ENCODE peak calls at places on chromosome 10, in seven cellular contexts. One of them, this sample, is unnamed.

GRCh38 chr10:12077580-12078180 is 8.9 kb downstream of the DHTKD1 start:
- DNase-seq in mammary epithelial cell: no peak
- DNase-seq in fibroblast of mammary gland: no peak
- DNase-seq in astrocyte: no peak
- DNase-seq in choroid plexus epithelial cell: no peak
- DNase-seq in suprapubic skin: no peak
- DNase-seq in astrocyte of the spinal cord: no peak
- DNase-seq in this sample: no peak

GRCh38 chr10:48258083-48258482 is 16.4 kb downstream of the FRMPD2 start:
- DNase-seq in mammary epithelial cell: no peak
- DNase-seq in fibroblast of mammary gland: no peak
- DNase-seq in astrocyte: no peak
- DNase-seq in choroid plexus epithelial cell: no peak
- DNase-seq in suprapubic skin: no peak
- DNase-seq in astrocyte of the spinal cord: no peak
- DNase-seq in this sample: no peak

GRCh38 chr10:79356104-79356503 is 8.8 kb downstream of the PPIF start:
- DNase-seq in mammary epithelial cell: no peak
- DNase-seq in fibroblast of mammary gland: no peak
- DNase-seq in astrocyte: no peak
- DNase-seq in choroid plexus epithelial cell: no peak
- DNase-seq in suprapubic skin: peak
- DNase-seq in astrocyte of the spinal cord: no peak
- DNase-seq in this sample: no peak

GRCh38 chr10:117860823-117861222 is 185.9 kb downstream of the RAB11FIP2 start:
- DNase-seq in mammary epithelial cell: no peak
- DNase-seq in fibroblast of mammary gland: peak
- DNase-seq in astrocyte: no peak
- DNase-seq in choroid plexus epithelial cell: peak
- DNase-seq in suprapubic skin: no peak
- DNase-seq in astrocyte of the spinal cord: peak
- DNase-seq in this sample: no peak

GRCh38 chr10:117762819-117763172 is 220.2 kb downstream of the EMX2 start:
- DNase-seq in mammary epithelial cell: no peak
- DNase-seq in fibroblast of mammary gland: peak
- DNase-seq in astrocyte: no peak
- DNase-seq in choroid plexus epithelial cell: peak
- DNase-seq in suprapubic skin: no peak
- DNase-seq in astrocyte of the spinal cord: no peak
- DNase-seq in this sample: no peak

GRCh38 chr10:5508786-5509185 is 9.4 kb upstream of the CALML5 start:
- DNase-seq in mammary epithelial cell: no peak
- DNase-seq in fibroblast of mammary gland: no peak
- DNase-seq in astrocyte: no peak
- DNase-seq in choroid plexus epithelial cell: no peak
- DNase-seq in suprapubic skin: no peak
- DNase-seq in astrocyte of the spinal cord: no peak
- DNase-seq in this sample: no peak

GRCh38 chr10:123146013-123146891 is 1.7 kb upstream of the HMX2 start:
- DNase-seq in mammary epithelial cell: no peak
- DNase-seq in fibroblast of mammary gland: no peak
- DNase-seq in astrocyte: no peak
- DNase-seq in choroid plexus epithelial cell: no peak
- DNase-seq in suprapubic skin: no peak
- DNase-seq in astrocyte of the spinal cord: no peak
- DNase-seq in this sample: no peak

GRCh38 chr10:43174969-43175368 is 36.7 kb downstream of the CSGALNACT2 start:
- DNase-seq in mammary epithelial cell: no peak
- DNase-seq in fibroblast of mammary gland: no peak
- DNase-seq in astrocyte: no peak
- DNase-seq in choroid plexus epithelial cell: no peak
- DNase-seq in suprapubic skin: no peak
- DNase-seq in astrocyte of the spinal cord: no peak
- DNase-seq in this sample: no peak

GRCh38 chr10:125060851-125061556 is 99.4 kb downstream of the CTBP2 start:
- DNase-seq in mammary epithelial cell: peak
- DNase-seq in fibroblast of mammary gland: peak
- DNase-seq in astrocyte: peak
- DNase-seq in choroid plexus epithelial cell: peak
- DNase-seq in suprapubic skin: peak
- DNase-seq in astrocyte of the spinal cord: peak
- DNase-seq in this sample: peak

GRCh38 chr10:105549731-105550130 is 908.6 kb downstream of the SORCS3 start:
- DNase-seq in mammary epithelial cell: no peak
- DNase-seq in fibroblast of mammary gland: no peak
- DNase-seq in astrocyte: no peak
- DNase-seq in choroid plexus epithelial cell: no peak
- DNase-seq in suprapubic skin: no peak
- DNase-seq in astrocyte of the spinal cord: no peak
- DNase-seq in this sample: peak

GRCh38 chr10:17199351-17199804 is 2.1 kb downstream of the TRDMT1 start:
- DNase-seq in mammary epithelial cell: peak
- DNase-seq in fibroblast of mammary gland: peak
- DNase-seq in astrocyte: peak
- DNase-seq in choroid plexus epithelial cell: peak
- DNase-seq in suprapubic skin: no peak
- DNase-seq in astrocyte of the spinal cord: peak
- DNase-seq in this sample: no peak

GRCh38 chr10:43234471-43235041 is 32.3 kb downstream of the RASGEF1A start:
- DNase-seq in mammary epithelial cell: no peak
- DNase-seq in fibroblast of mammary gland: no peak
- DNase-seq in astrocyte: no peak
- DNase-seq in choroid plexus epithelial cell: no peak
- DNase-seq in suprapubic skin: peak
- DNase-seq in astrocyte of the spinal cord: no peak
- DNase-seq in this sample: no peak

GRCh38 chr10:75498866-75499265 is 67.4 kb downstream of the LRMDA start:
- DNase-seq in mammary epithelial cell: no peak
- DNase-seq in fibroblast of mammary gland: no peak
- DNase-seq in astrocyte: no peak
- DNase-seq in choroid plexus epithelial cell: no peak
- DNase-seq in suprapubic skin: no peak
- DNase-seq in astrocyte of the spinal cord: no peak
- DNase-seq in this sample: no peak

GRCh38 chr10:124306922-124307371 is 111.8 kb downstream of the OAT start:
- DNase-seq in mammary epithelial cell: peak
- DNase-seq in fibroblast of mammary gland: peak
- DNase-seq in astrocyte: peak
- DNase-seq in choroid plexus epithelial cell: no peak
- DNase-seq in suprapubic skin: no peak
- DNase-seq in astrocyte of the spinal cord: no peak
- DNase-seq in this sample: no peak

GRCh38 chr10:131195552-131196159 is 115.9 kb downstream of the TCERG1L start:
- DNase-seq in mammary epithelial cell: no peak
- DNase-seq in fibroblast of mammary gland: no peak
- DNase-seq in astrocyte: no peak
- DNase-seq in choroid plexus epithelial cell: no peak
- DNase-seq in suprapubic skin: peak
- DNase-seq in astrocyte of the spinal cord: no peak
- DNase-seq in this sample: no peak

GRCh38 chr10:96292971-96293909 is 11.0 kb upstream of the DNTT start:
- DNase-seq in mammary epithelial cell: peak
- DNase-seq in fibroblast of mammary gland: peak
- DNase-seq in astrocyte: peak
- DNase-seq in choroid plexus epithelial cell: peak
- DNase-seq in suprapubic skin: no peak
- DNase-seq in astrocyte of the spinal cord: peak
- DNase-seq in this sample: no peak

GRCh38 chr10:35130588-35131146 is 4.0 kb downstream of the CREM start:
- DNase-seq in mammary epithelial cell: no peak
- DNase-seq in fibroblast of mammary gland: no peak
- DNase-seq in astrocyte: no peak
- DNase-seq in choroid plexus epithelial cell: no peak
- DNase-seq in suprapubic skin: no peak
- DNase-seq in astrocyte of the spinal cord: no peak
- DNase-seq in this sample: no peak

GRCh38 chr10:35813219-35813618 is 171.1 kb upstream of the FZD8 start:
- DNase-seq in mammary epithelial cell: no peak
- DNase-seq in fibroblast of mammary gland: no peak
- DNase-seq in astrocyte: no peak
- DNase-seq in choroid plexus epithelial cell: no peak
- DNase-seq in suprapubic skin: no peak
- DNase-seq in astrocyte of the spinal cord: no peak
- DNase-seq in this sample: no peak

GRCh38 chr10:24882047-24882698 is 70.2 kb downstream of the PRTFDC1 start:
- DNase-seq in mammary epithelial cell: peak
- DNase-seq in fibroblast of mammary gland: peak
- DNase-seq in astrocyte: peak
- DNase-seq in choroid plexus epithelial cell: peak
- DNase-seq in suprapubic skin: no peak
- DNase-seq in astrocyte of the spinal cord: peak
- DNase-seq in this sample: no peak
- TF ChIP-seq CTCF in mammary epithelial cell: no peak
- TF ChIP-seq CTCF in fibroblast of mammary gland: no peak
- TF ChIP-seq CTCF in astrocyte: no peak
- TF ChIP-seq CTCF in choroid plexus epithelial cell: no peak
- TF ChIP-seq CTCF in suprapubic skin: no peak
- TF ChIP-seq CTCF in astrocyte of the spinal cord: no peak
- TF ChIP-seq CTCF in this sample: no peak

DNA sequence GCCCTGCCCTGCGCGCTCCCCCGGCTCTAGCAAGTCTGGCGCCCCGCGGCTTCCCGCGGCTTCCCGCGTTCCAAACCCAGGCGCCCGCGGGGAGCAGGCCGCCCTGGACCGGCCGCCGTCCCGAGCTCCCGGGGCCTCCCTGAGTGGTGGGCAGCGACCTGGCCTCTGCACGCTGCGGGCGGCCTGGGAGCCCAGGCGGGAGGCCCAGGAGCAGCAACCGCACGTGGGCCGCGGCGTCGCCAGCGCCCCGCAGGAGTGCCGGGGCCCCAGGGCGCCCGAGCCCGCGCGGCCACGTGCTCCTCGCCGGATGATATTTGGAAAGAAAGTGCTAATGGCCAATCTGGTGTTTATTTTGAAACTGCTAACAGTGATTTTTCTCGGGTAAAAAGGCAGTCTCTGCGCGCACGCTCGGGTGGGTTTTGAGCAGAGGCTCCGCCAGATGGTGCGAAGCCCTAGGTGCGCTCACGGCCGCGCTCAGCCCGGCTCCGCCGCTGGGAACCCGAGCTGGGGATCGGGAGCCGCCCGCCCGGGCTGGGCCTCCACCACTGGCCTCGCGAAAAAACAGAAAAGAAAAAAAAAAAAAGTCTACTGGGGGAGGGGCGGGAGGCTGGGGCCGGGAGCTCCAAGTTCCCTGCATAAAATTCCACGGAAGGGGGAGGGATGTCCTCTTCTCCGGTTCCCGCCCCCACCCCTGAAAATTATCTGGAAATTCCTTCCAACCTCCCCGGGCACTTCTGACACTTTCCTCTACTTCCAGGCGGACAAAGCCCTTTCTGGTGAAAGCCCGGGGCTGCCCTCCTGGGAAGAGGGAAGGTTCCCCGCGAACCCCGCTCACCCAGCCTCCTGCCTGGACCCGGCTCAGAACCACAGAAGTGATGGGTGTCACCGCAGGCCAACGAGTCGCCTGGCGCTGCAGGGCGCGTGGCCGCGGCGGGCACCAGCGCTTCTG is 4.3 kb downstream of the EBF3 start:
- DNase-seq in mammary epithelial cell: no peak
- DNase-seq in fibroblast of mammary gland: no peak
- DNase-seq in astrocyte: no peak
- DNase-seq in choroid plexus epithelial cell: no peak
- DNase-seq in suprapubic skin: peak
- DNase-seq in astrocyte of the spinal cord: no peak
- DNase-seq in this sample: no peak
- H3K4me3 ChIP-seq in mammary epithelial cell: no peak
- H3K4me3 ChIP-seq in fibroblast of mammary gland: peak
- H3K4me3 ChIP-seq in astrocyte: no peak
- H3K4me3 ChIP-seq in choroid plexus epithelial cell: peak
- H3K4me3 ChIP-seq in suprapubic skin: peak
- H3K4me3 ChIP-seq in astrocyte of the spinal cord: no peak
- H3K4me3 ChIP-seq in this sample: no peak

DNA sequence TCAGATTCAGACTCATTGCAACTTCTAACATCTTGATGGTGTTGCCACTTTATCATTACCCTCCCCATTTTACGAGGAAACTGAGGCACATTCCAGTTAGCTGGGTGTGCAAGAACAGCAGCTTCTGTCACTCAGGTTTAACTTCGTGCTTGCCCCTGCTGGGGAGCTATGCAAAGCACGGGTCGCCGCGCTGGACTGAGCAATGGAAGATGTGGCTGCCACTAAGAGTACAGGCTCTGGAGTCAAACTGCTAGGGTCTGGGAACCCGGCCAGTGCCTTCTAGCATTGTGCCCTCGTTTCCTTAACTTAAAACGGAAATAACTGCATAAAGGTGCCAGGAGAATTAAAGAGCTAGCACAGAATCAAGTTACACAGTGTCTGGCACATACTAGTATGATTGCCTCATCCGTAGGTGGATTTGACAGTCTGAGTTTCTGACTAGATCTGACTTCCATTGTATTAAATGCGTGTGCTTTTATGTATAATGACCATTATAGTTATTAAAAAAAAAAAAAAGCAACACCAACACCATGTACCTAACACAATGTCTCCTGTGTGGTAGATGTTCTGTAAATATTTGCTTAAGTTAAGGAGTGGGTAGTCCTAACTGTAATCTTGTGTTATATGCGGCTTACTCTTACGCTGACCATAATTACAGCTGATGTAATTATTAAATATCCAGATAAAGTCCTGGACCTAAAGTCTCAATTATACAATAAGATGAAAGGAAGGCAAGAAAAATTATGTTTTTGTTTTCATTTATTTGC is 842 bp downstream of the ZNF22 start:
- DNase-seq in mammary epithelial cell: peak
- DNase-seq in fibroblast of mammary gland: peak
- DNase-seq in astrocyte: peak
- DNase-seq in choroid plexus epithelial cell: peak
- DNase-seq in suprapubic skin: no peak
- DNase-seq in astrocyte of the spinal cord: peak
- DNase-seq in this sample: peak
- TF ChIP-seq CTCF in mammary epithelial cell: no peak
- TF ChIP-seq CTCF in fibroblast of mammary gland: peak
- TF ChIP-seq CTCF in astrocyte: no peak
- TF ChIP-seq CTCF in choroid plexus epithelial cell: peak
- TF ChIP-seq CTCF in suprapubic skin: no peak
- TF ChIP-seq CTCF in astrocyte of the spinal cord: peak
- TF ChIP-seq CTCF in this sample: peak

GRCh38 chr10:70272925-70273316 is 10.9 kb downstream of the NPFFR1 start:
- DNase-seq in mammary epithelial cell: no peak
- DNase-seq in fibroblast of mammary gland: peak
- DNase-seq in astrocyte: no peak
- DNase-seq in choroid plexus epithelial cell: peak
- DNase-seq in suprapubic skin: no peak
- DNase-seq in astrocyte of the spinal cord: no peak
- DNase-seq in this sample: no peak
- H3K4me3 ChIP-seq in mammary epithelial cell: no peak
- H3K4me3 ChIP-seq in fibroblast of mammary gland: no peak
- H3K4me3 ChIP-seq in astrocyte: no peak
- H3K4me3 ChIP-seq in choroid plexus epithelial cell: no peak
- H3K4me3 ChIP-seq in suprapubic skin: no peak
- H3K4me3 ChIP-seq in astrocyte of the spinal cord: no peak
- H3K4me3 ChIP-seq in this sample: no peak

DNA sequence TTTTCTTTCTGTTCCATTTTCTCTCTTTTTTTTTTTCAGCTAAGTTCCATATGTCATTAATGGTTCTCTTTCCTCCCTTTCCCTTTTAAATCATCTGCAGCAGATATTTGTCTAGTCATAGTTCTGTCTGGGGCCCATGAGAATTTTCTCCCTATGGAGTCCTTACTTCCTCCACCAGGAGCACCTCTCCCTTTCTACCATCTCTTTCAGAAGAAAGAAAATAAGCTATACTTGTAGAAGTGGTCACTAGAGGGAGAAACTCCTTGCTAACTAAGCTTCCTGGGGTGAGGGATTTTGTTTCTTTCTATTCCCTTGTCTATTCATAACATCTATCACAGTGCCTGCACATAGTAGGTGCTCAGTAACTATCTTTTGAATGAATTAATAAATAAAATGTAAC is 230.2 kb upstream of the HPS1 start:
- DNase-seq in mammary epithelial cell: no peak
- DNase-seq in fibroblast of mammary gland: no peak
- DNase-seq in astrocyte: no peak
- DNase-seq in choroid plexus epithelial cell: no peak
- DNase-seq in suprapubic skin: no peak
- DNase-seq in astrocyte of the spinal cord: no peak
- DNase-seq in this sample: no peak
- TF ChIP-seq CTCF in mammary epithelial cell: no peak
- TF ChIP-seq CTCF in fibroblast of mammary gland: peak
- TF ChIP-seq CTCF in astrocyte: no peak
- TF ChIP-seq CTCF in choroid plexus epithelial cell: no peak
- TF ChIP-seq CTCF in suprapubic skin: no peak
- TF ChIP-seq CTCF in astrocyte of the spinal cord: no peak
- TF ChIP-seq CTCF in this sample: peak